ENCODE peak calls at places on chromosomes 1 and 21, in four cellular contexts. X is K562, Y is lower lobe of right lung, I is MG63. N is an unnamed sample.

GRCh38 chr1:198387587-198387986 is 152.9 kb downstream of the ATP6V1G3 start:
- DNase-seq in X (no peak), Y (no peak), I (no peak), N (no peak)

GRCh38 chr1:208155243-208155642 is 88.9 kb downstream of the PLXNA2 start:
- DNase-seq in Y (no peak), X (no peak), I (no peak), N (no peak)

GRCh38 chr1:220884109-220884980 is 5.1 kb downstream of the HLX start:
- DNase-seq in I (no peak), X (no peak), Y (no peak), N (no peak)

GRCh38 chr1:165562576-165562975 is 18.8 kb downstream of the LRRC52 start:
- DNase-seq in I (peak; percentile 30), Y (no peak), X (no peak), N (no peak)

GRCh38 chr1:244437108-244437507 is 14.6 kb downstream of the ADSS2 start:
- DNase-seq in X (no peak), Y (no peak), I (no peak), N (no peak)

GRCh38 chr1:53121319-53122172 is 20.9 kb downstream of the SLC1A7 start:
- DNase-seq in X (no peak), I (peak; percentile 76), Y (no peak), N (peak; percentile 88)

GRCh38 chr1:17510138-17510537 is 29.4 kb upstream of the ARHGEF10L start:
- DNase-seq in X (no peak), Y (no peak), I (no peak), N (no peak)

GRCh38 chr1:46396429-46397398 is 2.6 kb downstream of the FAAH start:
- DNase-seq in I (no peak), Y (no peak), X (no peak), N (no peak)

GRCh38 chr1:202143768-202144509 is 598 bp downstream of the ARL8A start:
- DNase-seq in X (peak; percentile 77), I (peak; percentile 41), Y (peak; percentile 75), N (peak; percentile 53)

GRCh38 chr1:212479188-212479587 is 46.5 kb downstream of the NENF start:
- DNase-seq in Y (no peak), I (no peak), X (no peak), N (no peak)

GRCh38 chr21:42324896-42325295 is 9.7 kb upstream of the TFF3 start:
- DNase-seq in I (no peak), X (no peak), Y (no peak), N (no peak)

GRCh38 chr1:219442575-219442974 is 170.3 kb downstream of the ZC3H11B start:
- DNase-seq in Y (no peak), I (peak; percentile 80), X (no peak), N (no peak)

GRCh38 chr21:42262826-42263225 is 43.9 kb downstream of the ABCG1 start:
- DNase-seq in Y (peak; percentile 86), X (no peak), I (peak; percentile 72), N (no peak)

GRCh38 chr1:7409278-7409677 is 361.8 kb upstream of the VAMP3 start:
- DNase-seq in I (no peak), Y (no peak), X (no peak), N (no peak)

GRCh38 chr1:180181048-180181447 is 26.4 kb downstream of the QSOX1 start:
- DNase-seq in Y (peak; percentile 44), I (no peak), X (peak; percentile 66), N (peak; percentile 48)

GRCh38 chr1:160376525-160377131 is 9.8 kb downstream of the NHLH1 start:
- DNase-seq in X (peak; percentile 72), Y (no peak), I (no peak), N (peak; percentile 70)

GRCh38 chr1:83508485-83509151 is 490.3 kb downstream of the TTLL7 start:
- DNase-seq in I (peak; percentile 55), X (no peak), Y (no peak), N (no peak)

GRCh38 chr1:58813361-58813760 is 29.5 kb upstream of the JUN start:
- DNase-seq in I (no peak), X (no peak), Y (no peak), N (no peak)

GRCh38 chr1:234481771-234482170 is 2.8 kb upstream of the TARBP1 start:
- DNase-seq in Y (no peak), X (no peak), I (no peak), N (no peak)

GRCh38 chr1:1917995-1918900 is 831 bp downstream of the TMEM52 start:
- DNase-seq in X (no peak), I (no peak), Y (peak; percentile 50), N (no peak)

GRCh38 chr1:119740261-119740660 is 28.4 kb downstream of the HMGCS2 start:
- DNase-seq in X (no peak), I (no peak), Y (no peak), N (no peak)

GRCh38 chr1:119742193-119742592 is 26.5 kb downstream of the HMGCS2 start:
- DNase-seq in X (no peak), Y (no peak), I (peak; percentile 14), N (no peak)

GRCh38 chr1:119739150-119739549 is 27.4 kb downstream of the PHGDH start:
- DNase-seq in Y (no peak), X (no peak), I (no peak), N (no peak)

GRCh38 chr1:119742677-119743076 is 26.0 kb downstream of the HMGCS2 start:
- DNase-seq in Y (no peak), I (no peak), X (no peak), N (no peak)

GRCh38 chr1:119740886-119741780 is 27.6 kb downstream of the HMGCS2 start:
- DNase-seq in Y (no peak), X (no peak), I (no peak), N (no peak)
- H3K4me3 ChIP-seq in Y (no peak overlapping the region), X (no peak overlapping the region), I (no peak overlapping the region), N (no peak overlapping the region)

DNA sequence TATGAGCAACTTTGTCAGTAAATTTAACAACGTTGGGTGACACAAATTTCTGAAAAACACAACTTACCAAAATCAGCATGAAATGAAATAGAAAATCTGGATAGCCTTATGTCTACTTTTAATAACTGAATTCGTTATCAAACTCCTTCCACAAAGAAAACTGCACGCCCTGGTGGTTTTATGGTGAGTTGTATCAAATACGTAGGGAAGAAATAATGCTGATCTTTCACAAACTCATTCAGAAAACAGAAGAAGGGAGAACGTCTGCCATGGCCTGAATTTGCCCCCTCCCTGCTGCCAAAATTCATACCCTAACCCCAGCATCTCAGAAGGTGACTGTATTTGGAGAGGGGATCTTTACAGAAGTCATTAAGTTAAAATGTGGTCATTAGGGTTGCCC is 50.0 kb upstream of the COL18A1 start:
- DNase-seq in I (no peak), X (no peak), Y (no peak), N (no peak)
- H3K27me3 ChIP-seq in I (no peaks in the 10 kb centered on the region), X (peaks cover 11% of the 10 kb centered on the region), Y (no peaks in the 10 kb centered on the region), N (peaks cover 5% of the 10 kb centered on the region)

GRCh38 chr1:54549181-54549924 is 1.3 kb downstream of the ACOT11 start:
- DNase-seq in I (no peak), X (no peak), Y (no peak), N (no peak)
- H3K4me3 ChIP-seq in I (no peak overlapping the region), X (no peak overlapping the region), Y (no peak overlapping the region), N (peak overlapping the region; percentile 50)

DNA sequence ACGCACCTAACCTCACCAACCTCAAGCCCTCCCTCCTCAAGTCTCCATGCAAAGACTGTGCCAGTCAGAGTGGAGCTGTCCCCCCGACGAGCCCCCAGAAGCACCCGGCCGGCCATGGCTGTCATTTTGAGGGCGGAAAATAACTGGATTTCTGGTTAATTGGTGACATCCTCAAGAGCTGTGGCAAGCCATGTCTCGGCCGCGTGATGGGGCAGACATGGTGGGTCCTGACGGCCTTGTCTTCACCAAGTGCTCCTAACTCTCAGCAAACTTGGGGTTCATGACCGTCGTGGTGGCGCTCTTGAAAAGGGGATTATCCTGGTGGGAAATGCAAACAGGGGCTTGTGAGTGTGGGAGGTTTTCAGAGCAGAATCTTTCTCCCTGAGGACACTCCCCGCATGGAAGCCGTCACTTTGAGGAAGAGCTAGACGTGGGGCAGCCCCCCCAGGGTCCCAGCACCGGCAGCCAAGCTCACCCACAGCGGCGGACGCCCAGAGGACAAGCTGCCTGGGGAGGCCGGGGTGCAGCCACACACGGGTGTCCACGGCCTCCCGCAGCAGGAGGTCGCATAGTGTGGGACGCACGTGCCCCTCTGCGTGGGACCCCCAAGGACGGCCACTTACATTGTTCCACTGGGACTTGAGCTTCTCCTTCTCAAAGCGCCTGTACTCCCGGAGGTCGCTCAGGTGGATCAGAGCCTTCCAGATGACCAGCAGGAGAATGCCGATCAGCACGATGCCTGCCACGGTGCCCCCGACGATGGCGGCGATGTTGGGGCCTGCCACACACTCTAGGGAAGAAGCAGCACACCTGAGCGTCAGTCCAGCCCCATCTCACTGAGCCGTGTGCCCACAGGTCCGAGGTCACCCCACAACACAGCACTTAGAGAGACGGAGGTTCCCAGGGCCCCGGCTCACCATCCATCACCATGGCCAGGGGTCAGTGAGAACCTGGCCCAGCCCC is 12.9 kb upstream of the PTTG1IP start:
- DNase-seq in I (no peak), X (no peak), Y (peak; percentile 33), N (no peak)
- H3K27me3 ChIP-seq in I (no peaks in the 10 kb centered on the region), X (peaks cover 19% of the 10 kb centered on the region), Y (peaks cover 6% of the 10 kb centered on the region), N (no peaks in the 10 kb centered on the region)

GRCh38 chr1:200478239-200478623 is 68.4 kb upstream of the ZNF281 start:
- DNase-seq in X (no peak), I (no peak), Y (no peak), N (no peak)

GRCh38 chr1:200474633-200475032 is 64.8 kb upstream of the ZNF281 start:
- DNase-seq in X (no peak), Y (no peak), I (no peak), N (no peak)

GRCh38 chr1:200471739-200472138 is 61.9 kb upstream of the ZNF281 start:
- DNase-seq in I (no peak), Y (no peak), X (no peak), N (no peak)

GRCh38 chr1:200478945-200479558 is 69.2 kb upstream of the ZNF281 start:
- DNase-seq in I (no peak), Y (no peak), X (no peak), N (no peak)

GRCh38 chr1:200473698-200474371 is 64.0 kb upstream of the ZNF281 start:
- DNase-seq in Y (no peak), I (no peak), X (no peak), N (no peak)
- H3K4me3 ChIP-seq in Y (no peak overlapping the region), I (no peak overlapping the region), X (no peak overlapping the region), N (no peak overlapping the region)

GRCh38 chr1:228463009-228463558 is 24.1 kb upstream of the RNF187 start:
- DNase-seq in Y (no peak), X (no peak), I (no peak), N (no peak)
- H3K27me3 ChIP-seq in Y (peaks cover 85% of the 10 kb centered on the region), X (peaks cover 2% of the 10 kb centered on the region), I (peaks cover 31% of the 10 kb centered on the region), N (peaks cover 5% of the 10 kb centered on the region)

DNA sequence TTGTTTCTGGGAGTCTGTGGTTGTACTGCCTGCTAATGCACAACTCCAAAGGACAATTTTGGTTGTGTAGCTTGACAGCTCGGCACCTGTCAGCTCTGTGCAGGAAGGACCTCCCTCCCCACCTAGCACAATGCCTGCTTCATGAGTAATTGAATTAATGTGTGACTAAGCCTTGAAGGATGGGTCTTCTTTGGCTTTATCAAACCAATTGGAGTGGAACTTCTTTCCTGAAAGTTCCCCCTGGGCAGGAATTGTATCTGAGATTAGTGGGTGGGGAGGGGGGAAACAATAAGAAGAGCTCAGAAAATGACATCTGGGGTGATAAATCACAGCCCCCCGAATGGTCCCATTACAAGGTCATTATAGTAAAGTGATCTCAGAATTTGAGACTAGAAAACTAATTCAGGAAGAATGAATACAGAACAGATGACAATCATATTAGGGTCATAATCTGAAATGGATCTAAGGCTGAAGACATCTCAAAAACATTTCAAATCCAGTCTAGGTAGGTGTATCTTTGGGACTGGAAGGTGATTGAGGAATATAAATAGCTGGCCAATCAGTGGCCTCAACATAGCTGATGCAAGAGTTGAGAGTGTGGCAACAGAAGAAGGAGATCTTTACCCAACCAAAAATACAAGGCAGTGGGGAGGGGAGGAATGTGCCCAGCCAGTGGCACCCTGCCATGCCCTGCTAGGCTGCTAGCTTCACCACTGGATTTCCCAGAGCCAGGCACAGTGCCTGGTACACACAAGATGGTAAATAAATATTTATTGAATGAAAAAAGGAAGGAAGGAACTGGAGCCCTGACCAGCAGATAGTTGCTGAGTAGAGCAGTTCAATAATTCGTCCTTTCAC is 10.1 kb upstream of the SESN2 start:
- DNase-seq in X (no peak), Y (peak; percentile 83), I (peak; percentile 82), N (peak; percentile 60)
- H3K4me3 ChIP-seq in X (peak overlapping the region; percentile 0), Y (peak overlapping the region; percentile 15), I (peak overlapping the region; percentile 13), N (no peak overlapping the region)